ENCODE peak calls at places on chromosomes 13 and 19, in eight cellular contexts. Y, D, H, R, Q, Z, O and N are unnamed samples.

GRCh38 chr19:4439243-4439642 is 18.4 kb downstream of the UBXN6 start:
- DNase-seq in Y (no peak), D (no peak), H (no peak), R (no peak), Q (no peak), Z (no peak), O (no peak), N (no peak)

GRCh38 chr19:48396010-48396870 is 2.8 kb downstream of the GRIN2D start:
- DNase-seq in Y (no peak), D (no peak), H (no peak), R (no peak), Q (no peak), Z (no peak), O (no peak), N (no peak)

GRCh38 chr13:76980075-76980718 is 11.7 kb upstream of the CLN5 start:
- DNase-seq in Y (peak; percentile 51), D (peak; percentile 83), H (no peak), R (peak; percentile 87), Q (peak; percentile 79), Z (peak; percentile 96), O (peak; percentile 71), N (peak; percentile 27)

GRCh38 chr19:1105217-1105872 is 1.6 kb downstream of the GPX4 start:
- DNase-seq in Y (no peak), D (no peak), H (no peak), R (no peak), Q (no peak), Z (no peak), O (peak; percentile 34), N (no peak)

GRCh38 chr13:114120486-114121430 is 11.7 kb downstream of the RASA3 start:
- DNase-seq in Y (no peak), D (no peak), H (no peak), R (no peak), Q (no peak), Z (no peak), O (no peak), N (no peak)

GRCh38 chr13:32330438-32330837 is 15.1 kb downstream of the BRCA2 start:
- DNase-seq in Y (no peak), D (no peak), H (no peak), R (no peak), Q (no peak), Z (no peak), O (no peak), N (peak; percentile 67)

GRCh38 chr19:56736571-56736970 is 65.0 kb upstream of the ZNF835 start:
- DNase-seq in Y (no peak), D (no peak), H (no peak), R (no peak), Q (no peak), Z (no peak), O (no peak), N (no peak)

GRCh38 chr19:42531313-42531712 is 3.0 kb upstream of the CEACAM1 start:
- DNase-seq in Y (no peak), D (no peak), H (no peak), R (no peak), Q (no peak), Z (peak; percentile 49), O (peak; percentile 84), N (no peak)

GRCh38 chr19:39746836-39747529 is 9.2 kb upstream of the CLC start:
- DNase-seq in Y (no peak), D (no peak), H (no peak), R (no peak), Q (no peak), Z (no peak), O (no peak), N (no peak)

GRCh38 chr19:40281381-40282208 is 3.5 kb downstream of the AKT2 start:
- DNase-seq in Y (peak; percentile 64), D (no peak), H (no peak), R (no peak), Q (no peak), Z (no peak), O (no peak), N (no peak)

GRCh38 chr19:49921871-49922755 is 6.9 kb upstream of the ATF5 start:
- DNase-seq in Y (no peak), D (no peak), H (no peak), R (no peak), Q (no peak), Z (no peak), O (peak; percentile 40), N (peak; percentile 43)

GRCh38 chr13:52345048-52345447 is 60.9 kb downstream of the THSD1 start:
- DNase-seq in Y (no peak), D (no peak), H (no peak), R (no peak), Q (no peak), Z (no peak), O (no peak), N (peak; percentile 31)

GRCh38 chr19:2791440-2791839 is 6.1 kb downstream of the THOP1 start:
- DNase-seq in Y (no peak), D (no peak), H (no peak), R (no peak), Q (no peak), Z (no peak), O (no peak), N (no peak)

GRCh38 chr13:40970803-40971202 is 48.3 kb downstream of the ELF1 start:
- DNase-seq in Y (no peak), D (no peak), H (no peak), R (no peak), Q (no peak), Z (no peak), O (no peak), N (no peak)

GRCh38 chr13:40971321-40971720 is 47.8 kb downstream of the ELF1 start:
- DNase-seq in Y (no peak), D (no peak), H (no peak), R (no peak), Q (no peak), Z (no peak), O (no peak), N (no peak)

GRCh38 chr13:40975441-40975840 is 43.7 kb downstream of the ELF1 start:
- DNase-seq in Y (no peak), D (no peak), H (no peak), R (no peak), Q (no peak), Z (no peak), O (peak; percentile 4), N (no peak)

GRCh38 chr13:40973409-40973808 is 45.7 kb downstream of the ELF1 start:
- DNase-seq in Y (no peak), D (no peak), H (no peak), R (no peak), Q (no peak), Z (no peak), O (no peak), N (no peak)

GRCh38 chr13:40974460-40975407 is 44.4 kb downstream of the ELF1 start:
- DNase-seq in Y (peak; percentile 78), D (no peak), H (no peak), R (no peak), Q (no peak), Z (no peak), O (peak; percentile 37), N (peak; percentile 44)
- TF ChIP-seq CTCF in Y (peak; percentile 86), D (peak; percentile 66), H (peak; percentile 60), R (peak; percentile 52), Q (peak; percentile 13), Z (no peak), O (peak; percentile 61), N (peak; percentile 63)

GRCh38 chr13:40076765-40077362 is 421.4 kb downstream of the COG6 start:
- DNase-seq in Y (no peak), D (no peak), H (no peak), R (no peak), Q (no peak), Z (no peak), O (peak; percentile 16), N (no peak)

GRCh38 chr13:40070357-40070756 is 414.9 kb downstream of the COG6 start:
- DNase-seq in Y (peak; percentile 29), D (no peak), H (no peak), R (no peak), Q (no peak), Z (no peak), O (no peak), N (no peak)

GRCh38 chr13:40069173-40070044 is 413.9 kb downstream of the COG6 start:
- DNase-seq in Y (peak; percentile 81), D (peak; percentile 55), H (peak; percentile 49), R (peak; percentile 58), Q (peak; percentile 84), Z (peak; percentile 93), O (peak; percentile 61), N (peak; percentile 33)

GRCh38 chr13:40074338-40074737 is 418.9 kb downstream of the COG6 start:
- DNase-seq in Y (no peak), D (no peak), H (no peak), R (no peak), Q (peak; percentile 37), Z (no peak), O (no peak), N (no peak)

DNA sequence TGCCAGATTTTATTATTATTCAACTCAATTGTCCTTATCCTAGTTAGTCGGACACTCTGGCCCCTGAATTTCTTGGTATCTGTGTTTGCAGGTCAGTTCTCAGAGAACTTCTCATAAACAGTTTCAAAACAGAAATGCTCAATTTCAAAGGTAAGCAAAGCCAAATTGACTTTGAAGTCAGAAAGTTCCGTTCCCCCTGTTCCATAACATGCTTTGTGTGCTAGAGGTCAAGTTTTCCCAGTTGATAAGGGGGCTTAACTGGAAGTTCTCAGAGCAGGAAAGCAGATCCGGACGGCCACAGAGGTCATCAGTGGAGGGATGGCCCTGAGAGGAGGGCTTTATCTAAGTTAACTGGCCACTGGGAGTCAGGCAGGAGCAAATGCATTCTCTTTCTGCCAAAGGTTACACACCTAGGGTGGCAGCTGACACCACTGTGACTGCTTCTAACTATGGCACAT is 417.2 kb downstream of the COG6 start:
- DNase-seq in Y (no peak), D (no peak), H (no peak), R (no peak), Q (no peak), Z (no peak), O (no peak), N (no peak)
- TF ChIP-seq CTCF in Y (no peak), D (no peak), H (no peak), R (no peak), Q (no peak), Z (no peak), O (no peak), N (no peak)

GRCh38 chr13:98866882-98867281 is 111.0 kb downstream of the DOCK9 start:
- DNase-seq in Y (no peak), D (no peak), H (no peak), R (no peak), Q (no peak), Z (no peak), O (no peak), N (no peak)
- TF ChIP-seq CTCF in Y (no peak), D (no peak), H (peak; percentile 28), R (peak; percentile 33), Q (no peak), Z (no peak), O (no peak), N (peak; percentile 56)

GRCh38 chr13:101013245-101013644 is 338.6 kb upstream of the TMTC4 start:
- DNase-seq in Y (no peak), D (no peak), H (no peak), R (no peak), Q (no peak), Z (no peak), O (peak; percentile 30), N (no peak)

GRCh38 chr13:101003566-101003965 is 329.0 kb upstream of the TMTC4 start:
- DNase-seq in Y (no peak), D (no peak), H (no peak), R (no peak), Q (no peak), Z (no peak), O (no peak), N (no peak)

DNA sequence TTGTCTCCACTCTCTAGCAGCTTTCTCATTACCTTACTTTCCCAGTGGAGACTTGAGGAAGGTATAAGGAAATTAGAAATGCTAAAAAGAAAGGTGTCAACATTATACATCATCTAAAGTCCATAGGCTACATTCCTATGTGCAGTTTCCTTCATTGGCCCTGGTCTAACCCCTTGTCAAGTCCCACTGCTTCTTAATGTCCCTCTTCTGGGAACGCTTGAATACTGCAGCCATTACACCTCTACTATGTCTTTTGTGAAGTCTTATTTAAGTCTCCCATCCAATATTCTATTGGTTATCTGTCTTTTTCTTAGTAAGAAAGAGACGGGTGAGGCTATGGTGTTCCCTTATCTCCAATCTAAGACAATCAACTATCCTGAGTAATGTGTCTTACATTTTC is 332.6 kb upstream of the TMTC4 start:
- DNase-seq in Y (no peak), D (no peak), H (no peak), R (no peak), Q (no peak), Z (no peak), O (no peak), N (no peak)
- TF ChIP-seq CTCF in Y (no peak), D (no peak), H (no peak), R (no peak), Q (no peak), Z (no peak), O (peak; percentile 14), N (no peak)